ENCODE peak calls at places on chromosome 1, in eight cellular contexts. One of them, this sample, is unnamed.

GRCh38 chr1:66758247-66758755 is 6.0 kb downstream of the DYNLT5 start:
- DNase-seq in stromal cell of bone marrow: no peak
- DNase-seq in stimulated activated CD4-positive, alpha-beta T cell treated with anti-CD3 and anti-CD28 coated beads, Interleukin-4, amount 100 ng/mL, for 48 hours: no peak
- DNase-seq in T-cell: no peak
- DNase-seq in erythroblast: peak; percentile 96
- DNase-seq in activated CD4-positive, alpha-beta memory T cell treated with anti-CD3 and anti-CD28 coated beads for 36 hours: no peak
- DNase-seq in fibroblast of lung: no peak
- DNase-seq in Ammon's horn: peak; percentile 39
- DNase-seq in this sample: no peak

GRCh38 chr1:183926978-183927377 is 110.5 kb downstream of the COLGALT2 start:
- DNase-seq in T-cell: no peak
- DNase-seq in fibroblast of lung: peak; percentile 47
- DNase-seq in Ammon's horn: no peak
- DNase-seq in stimulated activated CD4-positive, alpha-beta T cell treated with anti-CD3 and anti-CD28 coated beads, Interleukin-4, amount 100 ng/mL, for 48 hours: no peak
- DNase-seq in stromal cell of bone marrow: no peak
- DNase-seq in erythroblast: no peak
- DNase-seq in activated CD4-positive, alpha-beta memory T cell treated with anti-CD3 and anti-CD28 coated beads for 36 hours: no peak
- DNase-seq in this sample: no peak

GRCh38 chr1:24910751-24911650 is 19.1 kb downstream of the RUNX3 start:
- DNase-seq in fibroblast of lung: peak; percentile 52
- DNase-seq in stimulated activated CD4-positive, alpha-beta T cell treated with anti-CD3 and anti-CD28 coated beads, Interleukin-4, amount 100 ng/mL, for 48 hours: no peak
- DNase-seq in activated CD4-positive, alpha-beta memory T cell treated with anti-CD3 and anti-CD28 coated beads for 36 hours: peak; percentile 87
- DNase-seq in Ammon's horn: no peak
- DNase-seq in T-cell: peak; percentile 79
- DNase-seq in erythroblast: no peak
- DNase-seq in stromal cell of bone marrow: no peak
- DNase-seq in this sample: no peak

GRCh38 chr1:27045973-27046558 is 33.4 kb upstream of the TENT5B start:
- DNase-seq in T-cell: peak; percentile 21
- DNase-seq in erythroblast: no peak
- DNase-seq in activated CD4-positive, alpha-beta memory T cell treated with anti-CD3 and anti-CD28 coated beads for 36 hours: peak; percentile 79
- DNase-seq in Ammon's horn: peak; percentile 63
- DNase-seq in stromal cell of bone marrow: peak; percentile 64
- DNase-seq in stimulated activated CD4-positive, alpha-beta T cell treated with anti-CD3 and anti-CD28 coated beads, Interleukin-4, amount 100 ng/mL, for 48 hours: peak; percentile 59
- DNase-seq in fibroblast of lung: peak; percentile 54
- DNase-seq in this sample: peak; percentile 88

GRCh38 chr1:171742577-171742922 is 685 bp upstream of the VAMP4 start:
- DNase-seq in stromal cell of bone marrow: no peak
- DNase-seq in erythroblast: peak; percentile 66
- DNase-seq in Ammon's horn: peak; percentile 67
- DNase-seq in T-cell: no peak
- DNase-seq in activated CD4-positive, alpha-beta memory T cell treated with anti-CD3 and anti-CD28 coated beads for 36 hours: peak; percentile 44
- DNase-seq in stimulated activated CD4-positive, alpha-beta T cell treated with anti-CD3 and anti-CD28 coated beads, Interleukin-4, amount 100 ng/mL, for 48 hours: no peak
- DNase-seq in fibroblast of lung: peak; percentile 61
- DNase-seq in this sample: peak; percentile 29

GRCh38 chr1:145926706-145927072 is 595 bp downstream of the RBM8A start:
- DNase-seq in fibroblast of lung: no peak
- DNase-seq in stromal cell of bone marrow: no peak
- DNase-seq in Ammon's horn: no peak
- DNase-seq in stimulated activated CD4-positive, alpha-beta T cell treated with anti-CD3 and anti-CD28 coated beads, Interleukin-4, amount 100 ng/mL, for 48 hours: peak; percentile 32
- DNase-seq in T-cell: no peak
- DNase-seq in activated CD4-positive, alpha-beta memory T cell treated with anti-CD3 and anti-CD28 coated beads for 36 hours: peak; percentile 74
- DNase-seq in erythroblast: no peak
- DNase-seq in this sample: no peak

GRCh38 chr1:73998348-73998959 is 199.5 kb downstream of the LRRIQ3 start:
- DNase-seq in Ammon's horn: peak; percentile 68
- DNase-seq in stimulated activated CD4-positive, alpha-beta T cell treated with anti-CD3 and anti-CD28 coated beads, Interleukin-4, amount 100 ng/mL, for 48 hours: no peak
- DNase-seq in stromal cell of bone marrow: peak; percentile 12
- DNase-seq in T-cell: no peak
- DNase-seq in fibroblast of lung: peak; percentile 48
- DNase-seq in activated CD4-positive, alpha-beta memory T cell treated with anti-CD3 and anti-CD28 coated beads for 36 hours: no peak
- DNase-seq in erythroblast: peak; percentile 15
- DNase-seq in this sample: no peak

GRCh38 chr1:201381130-201381529 is 3.6 kb upstream of the TNNT2 start:
- DNase-seq in T-cell: no peak
- DNase-seq in stromal cell of bone marrow: no peak
- DNase-seq in fibroblast of lung: no peak
- DNase-seq in stimulated activated CD4-positive, alpha-beta T cell treated with anti-CD3 and anti-CD28 coated beads, Interleukin-4, amount 100 ng/mL, for 48 hours: no peak
- DNase-seq in activated CD4-positive, alpha-beta memory T cell treated with anti-CD3 and anti-CD28 coated beads for 36 hours: no peak
- DNase-seq in erythroblast: no peak
- DNase-seq in Ammon's horn: no peak
- DNase-seq in this sample: no peak

GRCh38 chr1:153597206-153597605 is 15.7 kb downstream of the S100A16 start:
- DNase-seq in erythroblast: no peak
- DNase-seq in Ammon's horn: no peak
- DNase-seq in stromal cell of bone marrow: peak; percentile 56
- DNase-seq in T-cell: no peak
- DNase-seq in fibroblast of lung: peak; percentile 50
- DNase-seq in stimulated activated CD4-positive, alpha-beta T cell treated with anti-CD3 and anti-CD28 coated beads, Interleukin-4, amount 100 ng/mL, for 48 hours: peak; percentile 15
- DNase-seq in activated CD4-positive, alpha-beta memory T cell treated with anti-CD3 and anti-CD28 coated beads for 36 hours: peak; percentile 51
- DNase-seq in this sample: no peak

GRCh38 chr1:43472087-43472462 is 18.3 kb upstream of the HYI start:
- DNase-seq in stromal cell of bone marrow: no peak
- DNase-seq in activated CD4-positive, alpha-beta memory T cell treated with anti-CD3 and anti-CD28 coated beads for 36 hours: no peak
- DNase-seq in Ammon's horn: no peak
- DNase-seq in stimulated activated CD4-positive, alpha-beta T cell treated with anti-CD3 and anti-CD28 coated beads, Interleukin-4, amount 100 ng/mL, for 48 hours: no peak
- DNase-seq in erythroblast: no peak
- DNase-seq in fibroblast of lung: no peak
- DNase-seq in T-cell: no peak
- DNase-seq in this sample: no peak

GRCh38 chr1:44835738-44836675 is 7.0 kb downstream of the PTCH2 start:
- DNase-seq in Ammon's horn: peak; percentile 92
- DNase-seq in stromal cell of bone marrow: peak; percentile 68
- DNase-seq in activated CD4-positive, alpha-beta memory T cell treated with anti-CD3 and anti-CD28 coated beads for 36 hours: peak; percentile 94
- DNase-seq in T-cell: peak; percentile 69
- DNase-seq in erythroblast: peak; percentile 85
- DNase-seq in stimulated activated CD4-positive, alpha-beta T cell treated with anti-CD3 and anti-CD28 coated beads, Interleukin-4, amount 100 ng/mL, for 48 hours: peak; percentile 95
- DNase-seq in fibroblast of lung: peak; percentile 86
- DNase-seq in this sample: peak; percentile 95

GRCh38 chr1:68057564-68057963 is 7.1 kb upstream of the DIRAS3 start:
- DNase-seq in erythroblast: no peak
- DNase-seq in fibroblast of lung: no peak
- DNase-seq in stimulated activated CD4-positive, alpha-beta T cell treated with anti-CD3 and anti-CD28 coated beads, Interleukin-4, amount 100 ng/mL, for 48 hours: no peak
- DNase-seq in stromal cell of bone marrow: no peak
- DNase-seq in T-cell: no peak
- DNase-seq in Ammon's horn: no peak
- DNase-seq in activated CD4-positive, alpha-beta memory T cell treated with anti-CD3 and anti-CD28 coated beads for 36 hours: no peak
- DNase-seq in this sample: peak; percentile 40

GRCh38 chr1:226311376-226311775 is 2.4 kb upstream of the LIN9 start:
- DNase-seq in activated CD4-positive, alpha-beta memory T cell treated with anti-CD3 and anti-CD28 coated beads for 36 hours: no peak
- DNase-seq in fibroblast of lung: no peak
- DNase-seq in Ammon's horn: no peak
- DNase-seq in stimulated activated CD4-positive, alpha-beta T cell treated with anti-CD3 and anti-CD28 coated beads, Interleukin-4, amount 100 ng/mL, for 48 hours: no peak
- DNase-seq in stromal cell of bone marrow: no peak
- DNase-seq in erythroblast: no peak
- DNase-seq in T-cell: no peak
- DNase-seq in this sample: no peak

GRCh38 chr1:6273380-6273891 is 12.5 kb upstream of the GPR153 start:
- DNase-seq in stimulated activated CD4-positive, alpha-beta T cell treated with anti-CD3 and anti-CD28 coated beads, Interleukin-4, amount 100 ng/mL, for 48 hours: no peak
- DNase-seq in fibroblast of lung: peak; percentile 66
- DNase-seq in T-cell: no peak
- DNase-seq in activated CD4-positive, alpha-beta memory T cell treated with anti-CD3 and anti-CD28 coated beads for 36 hours: no peak
- DNase-seq in Ammon's horn: peak; percentile 80
- DNase-seq in erythroblast: no peak
- DNase-seq in stromal cell of bone marrow: peak; percentile 15
- DNase-seq in this sample: no peak

GRCh38 chr1:53682881-53683280 is 56.1 kb downstream of the GLIS1 start:
- DNase-seq in Ammon's horn: no peak
- DNase-seq in stromal cell of bone marrow: no peak
- DNase-seq in fibroblast of lung: no peak
- DNase-seq in stimulated activated CD4-positive, alpha-beta T cell treated with anti-CD3 and anti-CD28 coated beads, Interleukin-4, amount 100 ng/mL, for 48 hours: no peak
- DNase-seq in activated CD4-positive, alpha-beta memory T cell treated with anti-CD3 and anti-CD28 coated beads for 36 hours: no peak
- DNase-seq in erythroblast: no peak
- DNase-seq in T-cell: no peak
- DNase-seq in this sample: no peak

This sample was measured in WTC11.